ENCODE peak calls at places on chromosomes 16 and 17, in ten cellular contexts. P, H, J, D, R, E, W, B, L and M are unnamed samples.

GRCh38 chr17:29388937-29389336 is 1.2 kb upstream of the TAOK1 start:
- DNase-seq in P (no peak), H (no peak), L (no peak), J (no peak), B (no peak), W (no peak), R (no peak), E (no peak), D (peak), M (no peak)

GRCh38 chr16:9075299-9076071 is 16.0 kb upstream of the HAPSTR1 start:
- DNase-seq in R (no peak), W (no peak), D (no peak), L (no peak), P (no peak), B (no peak), E (no peak), H (no peak), J (no peak), M (no peak)

GRCh38 chr17:57562231-57562630 is 182.9 kb downstream of the CCDC182 start:
- DNase-seq in L (no peak), J (no peak), P (no peak), W (no peak), R (no peak), B (no peak), H (no peak), D (no peak), E (no peak), M (no peak)

GRCh38 chr17:44905006-44906000 is 6.1 kb upstream of the EFTUD2 start:
- DNase-seq in L (peak), H (no peak), J (no peak), P (no peak), B (no peak), D (no peak), E (no peak), W (no peak), R (no peak), M (no peak)

GRCh38 chr17:29384901-29385300 is 5.3 kb upstream of the TAOK1 start:
- DNase-seq in P (no peak), L (no peak), B (no peak), D (no peak), W (no peak), J (no peak), H (no peak), R (no peak), E (no peak), M (no peak)

GRCh38 chr17:76191891-76192290 is 48.4 kb downstream of the RNF157 start:
- DNase-seq in D (no peak), H (no peak), L (no peak), J (no peak), E (no peak), R (peak), W (no peak), P (no peak), B (peak), M (no peak)

GRCh38 chr17:57902800-57903759 is 52.1 kb downstream of the CUEDC1 start:
- DNase-seq in H (peak), B (peak), E (peak), R (peak), J (peak), W (peak), L (no peak), D (peak), P (peak), M (peak)

GRCh38 chr16:47285001-47285400 is 141.3 kb upstream of the NETO2 start:
- DNase-seq in J (no peak), W (no peak), P (no peak), E (no peak), L (no peak), H (no peak), D (no peak), R (no peak), B (no peak), M (no peak)

GRCh38 chr16:20695024-20695423 is 2.5 kb downstream of the ACSM1 start:
- DNase-seq in D (no peak), E (no peak), P (no peak), W (no peak), B (no peak), J (no peak), R (no peak), L (no peak), H (no peak), M (no peak)

GRCh38 chr17:16215002-16215272 is 397 bp downstream of the NCOR1 start:
- DNase-seq in H (peak), R (peak), P (no peak), B (peak), D (peak), E (peak), L (peak), W (peak), J (no peak), M (no peak)

GRCh38 chr17:7060165-7060890 is 16.4 kb upstream of the SLC16A11 start:
- DNase-seq in D (no peak), B (no peak), W (peak), J (no peak), L (no peak), P (no peak), R (no peak), E (peak), H (no peak), M (peak)

GRCh38 chr17:17440938-17441730 is 35.7 kb upstream of the MED9 start:
- DNase-seq in W (no peak), D (peak), H (peak), R (no peak), P (no peak), B (no peak), E (no peak), L (no peak), J (no peak), M (no peak)

GRCh38 chr17:17275991-17276390 is 5.1 kb downstream of the COPS3 start:
- DNase-seq in R (no peak), D (no peak), W (no peak), J (no peak), H (no peak), B (no peak), E (no peak), L (no peak), P (no peak), M (no peak)

GRCh38 chr16:88454315-88455057 is 1.4 kb downstream of the ZFPM1 start:
- DNase-seq in W (no peak), H (no peak), P (no peak), B (peak), L (peak), D (no peak), E (no peak), R (peak), J (no peak), M (no peak)

GRCh38 chr17:74815671-74816370 is 39.7 kb upstream of the NAT9 start:
- DNase-seq in H (no peak), R (no peak), J (no peak), D (no peak), W (no peak), B (no peak), L (no peak), E (no peak), P (no peak), M (no peak)

GRCh38 chr16:7515543-7515942 is 182.9 kb downstream of the RBFOX1 start:
- DNase-seq in L (no peak), D (no peak), B (no peak), E (no peak), H (no peak), W (no peak), R (no peak), J (no peak), P (no peak), M (no peak)

GRCh38 chr17:70987867-70988340 is 818.6 kb downstream of the KCNJ2 start:
- DNase-seq in D (no peak), E (peak), L (no peak), H (no peak), B (peak), R (peak), J (no peak), W (no peak), P (no peak), M (no peak)

GRCh38 chr17:53470626-53471025 is 352.1 kb upstream of the KIF2B start:
- DNase-seq in D (no peak), E (peak), W (peak), R (no peak), L (no peak), J (no peak), B (no peak), P (no peak), H (no peak), M (no peak)

GRCh38 chr17:62178579-62178978 is 113.5 kb upstream of the MED13 start:
- DNase-seq in D (no peak), R (no peak), J (peak), E (peak), L (no peak), P (no peak), B (no peak), H (no peak), W (peak), M (peak)

GRCh38 chr17:75295220-75296158 is 6.3 kb upstream of the SLC25A19 start:
- DNase-seq in L (no peak), W (no peak), J (no peak), R (peak), H (no peak), P (no peak), D (no peak), B (peak), E (no peak), M (no peak)

GRCh38 chr17:45271603-45272002 is 9.7 kb upstream of the SPATA32 start:
- DNase-seq in H (no peak), B (no peak), R (no peak), D (no peak), J (no peak), P (no peak), E (no peak), L (no peak), W (no peak), M (no peak)

GRCh38 chr16:11262915-11263314 is 6.2 kb downstream of the TNP2 start:
- DNase-seq in J (no peak), L (no peak), H (no peak), R (no peak), P (no peak), D (peak), E (no peak), B (no peak), W (no peak), M (no peak)

GRCh38 chr17:16449121-16449570 is 33.8 kb downstream of the TRPV2 start:
- DNase-seq in J (peak), D (no peak), H (no peak), P (no peak), L (no peak), B (no peak), W (peak), E (peak), R (no peak), M (peak)

GRCh38 chr16:6753553-6753952 is 579.1 kb upstream of the RBFOX1 start:
- DNase-seq in L (no peak), R (no peak), E (no peak), P (no peak), H (no peak), W (no peak), B (no peak), J (no peak), D (no peak), M (no peak)

GRCh38 chr16:30602595-30603277 is 7.5 kb downstream of the ZNF689 start:
- DNase-seq in B (no peak), P (no peak), J (peak), H (no peak), D (no peak), W (no peak), R (no peak), E (no peak), L (no peak), M (no peak)

GRCh38 chr16:30603945-30604315 is 6.3 kb downstream of the ZNF689 start:
- DNase-seq in W (no peak), L (no peak), B (no peak), R (no peak), J (no peak), H (no peak), E (no peak), D (no peak), P (no peak), M (no peak)

GRCh38 chr16:30605148-30605547 is 5.0 kb downstream of the ZNF689 start:
- DNase-seq in L (no peak), P (no peak), B (no peak), D (no peak), R (no peak), H (no peak), W (no peak), J (no peak), E (no peak), M (no peak)

GRCh38 chr16:30606004-30606403 is 4.2 kb downstream of the ZNF689 start:
- DNase-seq in D (no peak), J (no peak), E (no peak), R (no peak), B (no peak), L (no peak), H (no peak), P (no peak), W (no peak), M (no peak)

DNA sequence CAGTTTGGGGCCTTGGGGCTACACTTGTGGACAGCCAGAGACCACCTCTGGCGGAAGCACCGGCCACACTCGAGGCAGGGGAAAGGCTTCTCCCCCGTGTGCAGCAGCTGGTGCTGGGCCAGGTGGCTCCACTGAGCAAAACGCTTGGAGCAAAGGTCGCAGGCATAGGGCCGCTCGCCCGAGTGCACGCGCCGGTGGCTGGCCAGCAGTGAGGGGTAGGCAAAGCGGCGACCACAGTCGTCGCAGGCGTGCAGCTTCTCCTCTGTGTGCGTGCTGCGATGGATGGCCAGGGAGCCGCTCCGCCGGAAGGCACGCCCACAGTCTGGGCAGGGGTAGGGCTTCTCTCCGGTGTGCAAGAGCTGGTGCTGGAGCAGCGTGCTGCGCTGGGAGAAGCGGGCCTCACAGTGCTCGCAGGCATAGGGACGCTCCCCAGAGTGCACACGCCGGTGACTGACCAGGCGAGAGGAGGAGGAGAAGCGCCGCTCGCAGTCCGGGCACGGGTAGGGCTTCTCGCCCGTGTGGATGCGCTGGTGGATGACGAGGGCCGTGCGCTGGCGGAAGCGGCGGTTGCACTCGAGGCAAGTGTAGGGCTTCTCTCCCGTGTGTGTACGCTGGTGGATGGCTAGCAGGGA is 5.8 kb downstream of the ZNF689 start:
- DNase-seq in B (no peak), H (no peak), W (no peak), P (no peak), R (no peak), L (no peak), E (no peak), J (no peak), D (no peak), M (no peak)
- H3K4me3 ChIP-seq in B (no peak), H (no peak), W (no peak), P (no peak), R (no peak), L (no peak), E (no peak), J (no peak), D (no peak), M (no peak)

GRCh38 chr17:48023408-48024148 is 14.0 kb downstream of the COPZ2 start:
- DNase-seq in H (peak), P (peak), J (peak), R (peak), L (peak), B (peak), E (peak), D (peak), W (peak), M (no peak)
- TF ChIP-seq CTCF in H (no peak), P (peak), J (peak), R (no peak), L (peak), B (peak), E (peak), D (no peak), W (no peak), M (peak)

DNA sequence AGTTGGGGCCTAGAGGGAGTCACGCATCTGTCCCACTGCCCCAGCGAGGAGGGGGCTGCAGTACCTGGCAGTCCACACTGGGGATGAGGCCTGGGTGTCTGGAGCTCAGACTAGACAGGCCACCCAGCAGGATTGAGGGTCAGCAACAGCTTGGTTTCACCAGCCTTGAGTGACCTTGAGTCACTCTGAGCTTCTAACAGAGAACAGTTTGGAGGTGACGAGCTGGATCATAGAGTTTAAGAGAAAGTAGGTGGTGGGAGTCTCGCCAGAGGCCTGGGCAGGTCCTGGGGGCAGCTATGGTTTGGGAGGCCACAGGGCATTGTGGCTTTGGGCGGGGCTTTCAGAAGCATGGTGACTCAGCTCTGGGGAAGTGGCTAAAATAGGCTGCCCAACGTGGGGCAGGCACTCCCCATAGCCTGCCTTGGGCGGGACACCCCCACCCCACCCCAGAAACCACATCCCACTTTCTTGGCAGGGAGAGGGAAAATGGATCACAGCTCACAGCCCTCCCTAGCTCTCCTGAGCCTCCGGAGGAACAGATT is 20.5 kb downstream of the CDC42EP4 start:
- DNase-seq in D (peak), B (peak), R (peak), L (no peak), H (no peak), W (peak), J (peak), E (peak), P (no peak), M (no peak)
- H3K4me3 ChIP-seq in D (no peak), B (peak), R (peak), L (peak), H (peak), W (no peak), J (no peak), E (no peak), P (no peak), M (no peak)

DNA sequence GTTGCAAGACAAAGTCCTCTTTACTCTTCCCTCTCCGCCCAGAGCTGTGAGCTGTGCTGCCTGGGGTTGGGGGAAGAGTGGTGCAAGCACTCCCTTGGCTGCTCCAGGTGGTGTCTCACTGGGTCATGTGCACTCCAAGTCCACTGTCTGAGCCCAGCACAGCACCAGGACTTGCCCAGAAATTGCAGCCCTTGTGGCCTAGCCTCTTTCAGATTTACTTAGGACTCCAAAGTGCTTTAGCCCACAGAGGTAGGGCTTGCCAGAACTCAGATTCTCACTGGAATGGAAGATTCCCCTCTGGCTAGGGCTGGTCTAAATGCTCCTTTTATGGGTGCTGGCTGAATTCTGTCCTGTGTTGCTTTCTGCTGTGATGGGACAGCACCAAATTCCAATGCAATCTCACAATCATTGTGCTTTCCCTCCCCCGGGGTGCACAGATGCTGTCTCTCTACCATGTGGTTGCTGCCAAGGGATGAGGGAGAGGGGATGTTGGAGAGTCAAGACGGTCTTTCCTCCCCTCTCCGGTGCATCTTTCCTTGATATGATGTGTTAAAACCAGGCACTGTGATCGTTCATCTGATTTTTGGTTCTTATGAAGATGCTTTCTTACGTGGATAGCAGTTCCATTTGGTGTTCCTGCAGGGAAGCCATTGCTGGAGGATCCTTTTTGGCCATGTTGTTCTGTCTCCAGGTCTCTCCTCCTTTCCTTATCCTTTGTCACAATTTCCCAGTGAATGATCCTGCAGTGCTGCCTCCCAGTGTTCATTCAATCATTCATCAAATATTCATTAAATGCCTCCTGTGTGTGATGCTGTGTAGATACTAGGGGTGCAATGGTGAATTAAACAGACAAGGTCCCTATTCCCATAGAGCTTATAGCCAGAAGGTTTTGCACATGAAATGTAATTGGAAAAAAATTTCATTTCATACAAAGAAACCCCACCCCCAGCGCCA is 216.3 kb downstream of the SPECC1 start:
- DNase-seq in L (peak), E (no peak), J (no peak), P (no peak), D (no peak), H (no peak), R (no peak), W (no peak), B (no peak), M (no peak)
- TF ChIP-seq CTCF in L (no peak), E (peak), J (peak), P (no peak), D (no peak), H (no peak), R (no peak), W (no peak), B (no peak), M (peak)

GRCh38 chr17:80242505-80242904 is 18.1 kb upstream of the RNF213 start:
- DNase-seq in L (no peak), J (no peak), W (no peak), D (no peak), R (no peak), E (no peak), P (no peak), H (no peak), B (no peak), M (no peak)

GRCh38 chr17:80236911-80237310 is 16.7 kb downstream of the SLC26A11 start:
- DNase-seq in P (no peak), B (no peak), L (no peak), R (no peak), D (no peak), E (no peak), J (no peak), W (no peak), H (no peak), M (no peak)

GRCh38 chr17:80233202-80233601 is 13.0 kb downstream of the SLC26A11 start:
- DNase-seq in E (no peak), L (no peak), D (no peak), B (no peak), W (no peak), J (no peak), H (no peak), P (no peak), R (no peak), M (no peak)

GRCh38 chr17:80232438-80232837 is 12.2 kb downstream of the SLC26A11 start:
- DNase-seq in J (no peak), D (no peak), B (no peak), P (no peak), R (no peak), W (no peak), H (no peak), E (no peak), L (no peak), M (no peak)

DNA sequence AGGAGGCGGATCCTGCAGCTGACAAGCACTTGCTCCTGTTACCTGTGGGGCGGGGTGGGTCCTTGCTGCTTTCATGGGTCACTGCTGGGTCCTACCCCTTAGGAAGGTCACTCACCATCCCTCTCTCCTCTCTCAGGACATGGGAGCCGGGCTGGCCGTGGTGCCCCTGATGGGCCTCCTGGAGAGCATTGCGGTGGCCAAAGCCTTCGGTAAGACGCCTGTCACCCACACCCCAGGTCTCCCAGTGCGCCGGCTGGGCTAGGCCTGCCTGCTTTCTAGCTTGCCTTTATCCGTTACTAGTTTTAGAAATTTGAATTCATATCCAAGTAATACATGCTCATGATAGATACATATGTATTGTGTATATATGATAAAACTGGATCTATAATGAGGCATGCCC is 17.2 kb downstream of the SLC26A11 start:
- DNase-seq in E (no peak), D (no peak), B (no peak), R (no peak), L (no peak), P (no peak), J (no peak), W (no peak), H (no peak), M (no peak)
- H3K4me3 ChIP-seq in E (no peak), D (no peak), B (no peak), R (no peak), L (no peak), P (no peak), J (no peak), W (no peak), H (no peak), M (no peak)

GRCh38 chr17:55641559-55642160 is 81.0 kb downstream of the TMEM100 start:
- DNase-seq in P (no peak), D (peak), H (peak), L (peak), R (peak), E (peak), J (peak), W (peak), B (no peak), M (peak)
- TF ChIP-seq CTCF in P (peak), D (no peak), H (peak), L (peak), R (peak), E (peak), J (peak), W (peak), B (peak), M (peak)